ENCODE peak calls at places on chromosome 10, in five cellular contexts. R is endodermal cell, G is A673, E is fibroblast of mammary gland, Y is tibial nerve. M is an unnamed sample.

GRCh38 chr10:12056758-12057157 is 12.0 kb upstream of the DHTKD1 start:
- DNase-seq in E (peak; percentile 27), G (no peak), R (no peak), Y (no peak), M (no peak)

GRCh38 chr10:4781955-4782354 is 44.1 kb upstream of the AKR1E2 start:
- DNase-seq in Y (no peak), E (no peak), G (no peak), R (no peak), M (no peak)

GRCh38 chr10:62805139-62806092 is 896 bp downstream of the ADO start:
- DNase-seq in E (peak; percentile 38), G (no peak), Y (no peak), R (peak; percentile 81), M (peak; percentile 73)

GRCh38 chr10:58086144-58086762 is 181.4 kb downstream of the IPMK start:
- DNase-seq in Y (no peak), G (no peak), E (no peak), R (no peak), M (no peak)

GRCh38 chr10:79405995-79406515 is 39.4 kb downstream of the ZCCHC24 start:
- DNase-seq in R (peak; percentile 38), E (no peak), Y (no peak), G (no peak), M (no peak)

GRCh38 chr10:123250640-123251039 is 96.4 kb downstream of the BUB3 start:
- DNase-seq in E (no peak), Y (no peak), R (no peak), G (no peak), M (no peak)

GRCh38 chr10:43202657-43203490 is 64.0 kb downstream of the RASGEF1A start:
- DNase-seq in R (peak; percentile 100), G (no peak), Y (no peak), E (no peak), M (peak; percentile 99)

GRCh38 chr10:19628767-19629443 is 187.3 kb upstream of the PLXDC2 start:
- DNase-seq in G (no peak), Y (no peak), E (peak; percentile 28), R (peak; percentile 61), M (peak; percentile 0)

GRCh38 chr10:30047924-30048531 is 11.4 kb downstream of the JCAD start:
- DNase-seq in E (no peak), Y (no peak), G (no peak), R (no peak), M (no peak)

GRCh38 chr10:76991571-76991970 is 646.0 kb downstream of the KCNMA1 start:
- DNase-seq in G (no peak), Y (no peak), E (no peak), R (no peak), M (no peak)

GRCh38 chr10:96719850-96720421 is 378 bp downstream of the PIK3AP1 start:
- DNase-seq in E (no peak), R (peak; percentile 94), G (peak; percentile 12), Y (peak; percentile 45), M (peak; percentile 84)

GRCh38 chr10:5484205-5484604 is 15.2 kb downstream of the CALML5 start:
- DNase-seq in G (no peak), E (peak; percentile 57), Y (no peak), R (no peak), M (no peak)

GRCh38 chr10:69119896-69120295 is 4.1 kb upstream of the VPS26A start:
- DNase-seq in E (no peak), R (no peak), Y (no peak), G (no peak), M (no peak)

GRCh38 chr10:132402781-132403241 is 5.8 kb downstream of the PWWP2B start:
- DNase-seq in E (no peak), R (peak; percentile 45), Y (no peak), G (no peak), M (peak; percentile 64)

GRCh38 chr10:117126034-117126433 is 12.0 kb downstream of the VAX1 start:
- DNase-seq in R (peak; percentile 47), Y (no peak), G (no peak), E (no peak), M (peak; percentile 48)
- H3K4me3 ChIP-seq in R (no peak overlapping the region), Y (no peak overlapping the region), G (no peak overlapping the region), E (no peak overlapping the region), M (no peak overlapping the region)

DNA sequence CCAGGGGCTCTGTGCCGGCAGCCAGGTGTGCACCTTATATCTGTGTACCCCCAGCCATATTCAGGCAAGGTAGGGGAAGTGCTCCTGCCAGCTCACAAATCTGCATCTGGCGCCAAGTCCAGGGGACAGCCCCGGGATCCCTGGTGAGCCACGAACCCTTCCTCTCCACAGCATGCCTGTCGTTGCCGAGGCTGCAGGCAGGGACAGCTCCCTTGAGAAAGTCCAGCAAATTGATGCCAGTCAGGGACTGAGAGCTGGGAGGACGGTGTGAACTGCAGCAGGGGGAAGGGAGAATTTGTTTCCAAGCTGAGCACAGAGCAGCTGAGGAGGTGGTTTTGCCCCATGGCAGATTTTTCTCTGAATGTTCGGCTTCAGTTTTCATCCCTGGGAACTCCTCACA is 919 bp downstream of the PLA2G12B start:
- DNase-seq in G (no peak), E (no peak), R (peak; percentile 82), Y (no peak), M (peak; percentile 37)
- H3K4me3 ChIP-seq in G (no peak overlapping the region), E (no peak overlapping the region), R (no peak overlapping the region), Y (no peak overlapping the region), M (no peak overlapping the region)

DNA sequence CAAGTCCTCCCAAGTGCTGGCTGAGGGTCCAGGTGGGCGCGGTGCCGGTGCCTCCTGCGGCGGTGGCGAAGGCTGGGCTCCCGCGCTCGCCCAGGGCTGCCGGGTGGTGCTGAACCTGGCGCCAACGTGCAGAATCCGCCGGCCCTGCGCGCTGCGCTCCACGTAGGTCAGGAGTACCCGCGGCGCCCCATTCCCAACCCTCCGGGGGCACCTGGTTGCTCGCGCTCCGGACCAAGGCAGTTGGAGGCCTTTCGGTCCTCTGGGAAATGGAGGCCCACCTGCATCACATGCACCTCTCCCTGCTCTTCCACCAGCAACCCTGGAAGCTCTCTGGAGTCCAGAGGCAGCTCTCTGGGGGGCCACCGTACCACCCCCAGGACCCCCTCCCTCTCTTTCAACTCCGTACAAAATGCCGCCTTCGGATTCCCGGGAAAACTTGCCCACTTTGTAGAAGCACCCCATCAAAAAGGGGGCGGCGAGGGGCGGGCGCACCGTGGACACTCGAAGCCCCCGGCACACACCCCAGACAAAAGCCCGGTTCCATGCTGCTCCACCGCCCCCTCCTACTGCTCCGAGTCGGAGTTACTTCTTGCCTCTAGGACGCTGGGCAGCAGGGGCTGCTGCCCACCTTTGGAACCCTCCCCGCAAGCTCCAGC is 706 bp downstream of the SLC16A9 start:
- DNase-seq in R (peak; percentile 77), G (no peak), E (no peak), Y (no peak), M (peak; percentile 83)
- H3K4me3 ChIP-seq in R (peak overlapping the region; percentile 82), G (peak overlapping the region; percentile 69), E (peak overlapping the region; percentile 38), Y (peak overlapping the region; percentile 76), M (peak overlapping the region; percentile 55)

GRCh38 chr10:89091501-89091900 is 100.9 kb downstream of the FAS start:
- DNase-seq in R (no peak), E (peak; percentile 56), G (no peak), Y (no peak), M (no peak)

GRCh38 chr10:89090760-89091455 is 100.3 kb downstream of the FAS start:
- DNase-seq in R (no peak), Y (no peak), G (no peak), E (peak; percentile 45), M (no peak)

GRCh38 chr10:89085153-89085552 is 94.6 kb downstream of the FAS start:
- DNase-seq in Y (no peak), G (no peak), R (no peak), E (peak; percentile 51), M (no peak)

GRCh38 chr10:89088901-89089300 is 98.3 kb downstream of the FAS start:
- DNase-seq in G (no peak), Y (no peak), E (no peak), R (no peak), M (no peak)

GRCh38 chr10:89086801-89087513 is 96.4 kb downstream of the FAS start:
- DNase-seq in Y (peak; percentile 73), R (peak; percentile 69), E (peak; percentile 98), G (peak; percentile 97), M (peak; percentile 6)
- H3K4me3 ChIP-seq in Y (no peak overlapping the region), R (no peak overlapping the region), E (peak overlapping the region; percentile 16), G (peak overlapping the region; percentile 27), M (no peak overlapping the region)

GRCh38 chr10:93568105-93568390 is 1.6 kb downstream of the FFAR4 start:
- DNase-seq in E (no peak), R (peak; percentile 56), Y (no peak), G (no peak), M (peak; percentile 51)

GRCh38 chr10:93570383-93570782 is 3.9 kb downstream of the FFAR4 start:
- DNase-seq in R (no peak), E (no peak), Y (no peak), G (no peak), M (no peak)

GRCh38 chr10:93566435-93567276 is at the start of gene FFAR4:
- DNase-seq in E (no peak), G (no peak), Y (no peak), R (peak; percentile 82), M (peak; percentile 86)

GRCh38 chr10:93565421-93565820 is 1.0 kb upstream of the FFAR4 start:
- DNase-seq in G (no peak), Y (no peak), E (no peak), R (no peak), M (no peak)

GRCh38 chr10:93567277-93568104 is 1.0 kb downstream of the FFAR4 start:
- DNase-seq in R (no peak), G (no peak), E (no peak), Y (no peak), M (peak; percentile 25)
- H3K4me3 ChIP-seq in R (peak overlapping the region; percentile 71), G (no peak overlapping the region), E (no peak overlapping the region), Y (no peak overlapping the region), M (peak overlapping the region; percentile 49)

GRCh38 chr10:116665541-116666125 is 44.9 kb downstream of the PNLIPRP2 start:
- DNase-seq in Y (peak; percentile 36), G (no peak), E (peak; percentile 15), R (no peak), M (no peak)
- H3K4me3 ChIP-seq in Y (peak overlapping the region; percentile 28), G (no peak overlapping the region), E (no peak overlapping the region), R (no peak overlapping the region), M (no peak overlapping the region)

DNA sequence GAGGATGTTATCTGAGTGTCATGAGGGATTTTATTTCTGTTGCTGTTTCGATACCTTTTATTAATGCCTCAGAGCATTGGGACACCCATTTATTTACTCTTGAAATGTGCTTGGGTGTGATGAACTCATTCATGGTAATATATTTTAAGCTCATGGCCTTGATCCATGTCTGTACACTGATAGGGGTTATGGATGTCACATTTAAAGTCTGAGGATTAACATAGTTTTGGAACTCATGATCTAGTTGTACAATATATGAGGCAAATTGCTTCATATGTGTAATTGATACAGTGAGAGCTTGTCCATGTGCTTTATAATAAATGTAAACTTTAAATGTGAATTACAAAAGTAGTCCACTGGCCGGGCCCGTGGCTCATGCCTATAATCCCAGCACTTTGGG is 23.0 kb upstream of the ZRANB1 start:
- DNase-seq in R (no peak), E (peak; percentile 34), Y (no peak), G (no peak), M (no peak)
- H3K4me3 ChIP-seq in R (peak overlapping the region; percentile 99), E (peak overlapping the region; percentile 90), Y (no peak overlapping the region), G (peak overlapping the region; percentile 87), M (no peak overlapping the region)

M was measured in H7.